ENCODE peak calls at places on chromosomes 6 and 20, in seven cellular contexts. R, C, T, N, V, G and S are unnamed samples.

GRCh38 chr6:122663981-122664380 is 53.8 kb downstream of the PKIB start:
- DNase-seq in C (no peak), N (no peak), T (no peak), V (no peak), G (no peak), R (no peak), S (no peak)

GRCh38 chr6:40440083-40440482 is 147.1 kb downstream of the LRFN2 start:
- DNase-seq in C (no peak), R (no peak), T (no peak), G (no peak), V (peak), N (no peak), S (no peak)

GRCh38 chr6:48978016-48978415 is 485.0 kb downstream of the MMUT start:
- DNase-seq in V (no peak), N (no peak), G (no peak), C (no peak), R (no peak), T (no peak), S (no peak)

GRCh38 chr6:3911614-3912336 is 62.6 kb downstream of the FAM50B start:
- DNase-seq in C (peak), N (no peak), V (peak), R (no peak), T (no peak), G (peak), S (no peak)

GRCh38 chr20:60199866-60200265 is 241.6 kb downstream of the CDH26 start:
- DNase-seq in T (no peak), V (no peak), C (no peak), N (no peak), G (no peak), R (no peak), S (no peak)

GRCh38 chr6:119028106-119028505 is 50.4 kb downstream of the FAM184A start:
- DNase-seq in R (no peak), G (no peak), N (no peak), T (no peak), V (no peak), C (no peak), S (no peak)

GRCh38 chr6:108739496-108740330 is 108.5 kb upstream of the ARMC2 start:
- DNase-seq in N (no peak), V (peak), G (no peak), T (no peak), C (no peak), R (no peak), S (no peak)

GRCh38 chr6:42345696-42346416 is 105.9 kb downstream of the TRERF1 start:
- DNase-seq in T (no peak), G (no peak), C (no peak), R (no peak), V (no peak), N (no peak), S (no peak)

GRCh38 chr6:105121981-105122380 is 57.8 kb downstream of the POPDC3 start:
- DNase-seq in C (no peak), V (no peak), T (no peak), G (no peak), N (no peak), R (no peak), S (no peak)

GRCh38 chr6:28383235-28384142 is 16.1 kb downstream of the ZSCAN12 start:
- DNase-seq in N (peak), G (peak), C (peak), T (peak), V (peak), R (peak), S (peak)

GRCh38 chr6:14426281-14426680 is 308.7 kb downstream of the CD83 start:
- DNase-seq in V (no peak), R (no peak), N (no peak), G (no peak), C (no peak), T (no peak), S (no peak)

GRCh38 chr6:91386204-91386603 is 799.3 kb upstream of the MAP3K7 start:
- DNase-seq in V (no peak), C (no peak), G (no peak), N (no peak), R (no peak), T (no peak), S (no peak)

GRCh38 chr6:146984251-146984924 is 219.8 kb upstream of the STXBP5 start:
- DNase-seq in R (no peak), G (no peak), C (no peak), V (peak), T (no peak), N (no peak), S (no peak)

GRCh38 chr6:84459401-84459800 is 232.0 kb upstream of the CEP162 start:
- DNase-seq in T (no peak), V (no peak), C (no peak), R (no peak), N (no peak), G (no peak), S (no peak)

GRCh38 chr6:56709650-56710049 is 67.0 kb upstream of the DST start:
- DNase-seq in T (no peak), N (no peak), C (no peak), R (no peak), G (no peak), V (no peak), S (no peak)

GRCh38 chr20:2817891-2818595 is 1.9 kb downstream of the TMEM239 start:
- DNase-seq in G (peak), V (peak), C (no peak), R (peak), N (no peak), T (no peak), S (no peak)

GRCh38 chr6:165439928-165440554 is 130.6 kb upstream of the C6orf118 start:
- DNase-seq in T (no peak), R (no peak), V (peak), G (no peak), C (no peak), N (no peak), S (no peak)

GRCh38 chr6:87330961-87331360 is 1.9 kb upstream of the GJB7 start:
- DNase-seq in V (no peak), T (no peak), G (no peak), N (no peak), R (no peak), C (no peak), S (no peak)

GRCh38 chr20:54662064-54662463 is 186.7 kb downstream of the DOK5 start:
- DNase-seq in T (no peak), N (no peak), C (no peak), G (no peak), R (no peak), V (no peak), S (no peak)

GRCh38 chr20:54669054-54669390 is 193.6 kb downstream of the DOK5 start:
- DNase-seq in N (no peak), R (no peak), T (no peak), G (no peak), V (no peak), C (no peak), S (no peak)

GRCh38 chr20:54668271-54669053 is 193.1 kb downstream of the DOK5 start:
- DNase-seq in T (no peak), C (peak), V (peak), G (no peak), N (no peak), R (no peak), S (peak)

GRCh38 chr20:54665812-54666211 is 190.4 kb downstream of the DOK5 start:
- DNase-seq in T (no peak), V (no peak), G (no peak), C (no peak), N (no peak), R (no peak), S (no peak)
- TF ChIP-seq CTCF in T (no peak), V (no peak), G (no peak), C (no peak), N (no peak), R (no peak), S (no peak)

DNA sequence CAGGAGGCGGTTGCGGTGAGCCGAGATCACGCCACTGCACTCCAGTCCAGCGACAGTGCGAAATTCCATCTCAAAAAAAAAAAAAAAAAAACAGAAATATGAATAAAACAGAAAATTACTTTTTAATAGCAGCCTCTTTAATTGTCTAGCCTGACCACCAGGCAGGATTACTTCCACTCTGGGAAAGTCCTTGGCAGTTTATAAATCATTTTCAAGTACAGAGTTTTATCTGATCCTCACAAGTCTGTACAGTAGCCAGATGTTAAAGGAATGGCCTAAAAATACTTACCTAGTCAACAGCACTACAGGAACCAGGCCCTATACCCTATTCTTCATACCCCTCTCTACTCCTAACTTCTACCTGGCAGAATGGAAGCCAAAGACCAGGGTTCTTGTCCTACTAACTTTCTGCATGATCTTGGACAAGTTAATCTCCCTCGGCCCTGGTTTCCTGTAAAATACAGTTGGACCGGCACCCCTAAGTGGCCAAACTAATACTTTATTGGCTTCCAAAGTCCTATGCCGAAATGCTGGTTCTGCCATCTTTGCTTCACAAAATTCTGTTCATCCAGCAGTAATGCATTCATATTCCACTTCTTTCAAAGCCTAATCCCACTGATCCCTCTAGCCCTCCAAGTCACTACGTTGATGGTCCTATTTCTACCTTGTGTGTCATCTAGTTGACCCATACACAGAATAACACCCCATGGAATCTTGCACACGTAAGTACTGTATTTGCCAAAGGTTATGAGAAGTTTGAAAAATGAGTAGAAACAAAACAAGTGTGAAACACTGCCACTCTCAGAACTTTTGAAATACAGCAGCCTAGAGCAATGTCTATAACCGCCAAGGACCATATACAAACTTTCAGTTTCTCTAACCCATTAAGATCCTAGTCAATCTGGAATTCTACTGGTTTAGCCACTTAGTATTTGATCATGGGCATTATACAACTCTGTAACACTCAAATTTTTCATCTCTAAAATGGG is 1.7 kb downstream of the EIF2S2 start:
- DNase-seq in C (no peak), N (no peak), G (no peak), R (no peak), T (no peak), V (peak), S (no peak)
- TF ChIP-seq CTCF in C (no peak), N (no peak), G (no peak), R (no peak), T (no peak), V (peak), S (no peak)

GRCh38 chr6:38012573-38012972 is 193.0 kb downstream of the ZFAND3 start:
- DNase-seq in N (peak), R (no peak), T (no peak), V (peak), C (no peak), G (no peak), S (peak)
- TF ChIP-seq CTCF in N (peak), R (peak), T (peak), V (peak), C (peak), G (peak), S (peak)

GRCh38 chr6:168150551-168151444 is 71.8 kb upstream of the FRMD1 start:
- DNase-seq in R (no peak), V (peak), C (peak), N (no peak), G (no peak), T (peak), S (peak)
- TF ChIP-seq CTCF in R (peak), V (peak), C (peak), N (peak), G (peak), T (peak), S (peak)

DNA sequence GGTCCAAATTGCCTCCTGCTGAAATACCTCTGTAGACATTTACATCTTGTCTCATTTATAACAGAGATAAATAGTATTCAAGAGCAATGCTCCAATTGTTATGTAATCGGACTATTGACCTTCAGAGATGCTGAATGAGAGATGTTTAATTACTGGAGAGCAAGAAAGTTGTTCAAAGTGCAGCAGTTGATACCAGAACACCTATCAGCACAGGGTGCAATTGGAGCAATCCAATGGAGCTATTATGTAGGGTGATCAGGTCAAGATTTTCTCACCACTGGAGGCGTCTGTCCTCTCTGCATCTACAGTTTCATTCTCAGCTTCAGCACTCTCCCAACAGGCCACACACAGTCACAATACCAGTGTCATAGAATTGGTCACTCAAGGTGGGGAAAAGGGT is 19.5 kb upstream of the TMX4 start:
- DNase-seq in R (no peak), G (no peak), N (no peak), T (no peak), V (no peak), C (no peak), S (no peak)
- TF ChIP-seq CTCF in R (no peak), G (no peak), N (no peak), T (no peak), V (no peak), C (no peak), S (no peak)

GRCh38 chr6:125787791-125788190 is 3.0 kb upstream of the NCOA7 start:
- DNase-seq in N (no peak), V (peak), G (no peak), C (no peak), R (no peak), T (no peak), S (no peak)
- TF ChIP-seq CTCF in N (peak), V (peak), G (peak), C (peak), R (no peak), T (no peak), S (peak)